ENCODE peak calls at places on chromosomes 2 and 18, in ten cellular contexts. K is endodermal cell, Y is transverse colon, X is HL-60, V is endothelial cell, S is cardiac muscle cell, D is stomach, B is neural progenitor cell, A is RWPE2, Z is HFF-Myc. N is an unnamed sample.

GRCh38 chr2:121147766-121148165 is 137.2 kb downstream of the TFCP2L1 start:
- DNase-seq in V (no peak), A (no peak), Z (no peak), B (no peak), X (no peak), D (no peak), K (no peak), S (no peak), Y (no peak), N (no peak)

GRCh38 chr2:153967248-153967973 is 95.7 kb downstream of the GALNT13 start:
- DNase-seq in V (no peak), S (no peak), K (no peak), D (no peak), A (no peak), Y (no peak), X (no peak), Z (no peak), B (peak), N (no peak)

GRCh38 chr2:106581755-106582430 is 94.7 kb downstream of the CD8B2 start:
- DNase-seq in K (peak), Y (peak), B (peak), A (no peak), V (peak), Z (peak), S (peak), X (no peak), D (peak), N (no peak)

GRCh38 chr2:111160758-111161157 is 40.0 kb downstream of the BCL2L11 start:
- DNase-seq in X (no peak), V (no peak), D (no peak), A (no peak), B (no peak), K (peak), Y (no peak), Z (no peak), S (peak), N (no peak)

GRCh38 chr2:145136702-145137101 is 616.8 kb upstream of the ZEB2 start:
- DNase-seq in Y (no peak), D (no peak), S (no peak), K (no peak), B (no peak), Z (no peak), X (no peak), V (no peak), A (no peak), N (no peak)

GRCh38 chr2:208072250-208072892 is 47.0 kb upstream of the PLEKHM3 start:
- DNase-seq in Y (peak), X (no peak), B (peak), V (peak), Z (peak), K (peak), D (peak), A (no peak), S (peak), N (no peak)

GRCh38 chr2:45643095-45643494 is 8.4 kb upstream of the PRKCE start:
- DNase-seq in D (no peak), K (peak), Y (no peak), X (no peak), A (no peak), B (peak), S (no peak), V (no peak), Z (no peak), N (no peak)

GRCh38 chr2:112181571-112182290 is 43.5 kb downstream of the FBLN7 start:
- DNase-seq in S (no peak), B (no peak), D (no peak), Z (no peak), K (peak), Y (no peak), V (peak), A (no peak), X (no peak), N (no peak)

GRCh38 chr2:26568076-26568890 is 72.9 kb downstream of the CIB4 start:
- DNase-seq in V (no peak), B (no peak), Y (no peak), S (no peak), D (no peak), X (no peak), K (peak), A (peak), Z (no peak), N (peak)

GRCh38 chr2:54946220-54946568 is 104.1 kb downstream of the RTN4 start:
- DNase-seq in B (no peak), Y (no peak), V (no peak), Z (no peak), K (no peak), A (no peak), S (no peak), X (no peak), D (no peak), N (no peak)

GRCh38 chr2:101508636-101509035 is 33.7 kb upstream of the RFX8 start:
- DNase-seq in K (no peak), Z (no peak), B (no peak), S (peak), V (no peak), X (no peak), A (no peak), Y (no peak), D (no peak), N (no peak)

GRCh38 chr2:112634153-112634873 is 11.4 kb upstream of the SLC20A1 start:
- DNase-seq in D (no peak), S (no peak), B (no peak), K (no peak), Y (peak), X (no peak), Z (no peak), A (no peak), V (no peak), N (peak)

GRCh38 chr2:127576433-127577207 is 41.1 kb downstream of the MYO7B start:
- DNase-seq in Z (no peak), X (no peak), D (peak), A (no peak), K (peak), B (no peak), S (peak), V (no peak), Y (no peak), N (peak)

GRCh38 chr2:189763908-189764661 is 1.5 kb upstream of the OSGEPL1 start:
- DNase-seq in X (no peak), D (no peak), B (no peak), Z (no peak), S (peak), K (no peak), Y (no peak), A (no peak), V (no peak), N (no peak)

GRCh38 chr2:160061533-160062282 is 707 bp downstream of the PLA2R1 start:
- DNase-seq in K (no peak), V (no peak), B (no peak), D (no peak), A (no peak), Y (no peak), X (no peak), S (peak), Z (no peak), N (peak)

GRCh38 chr2:96549967-96550786 is 13.6 kb downstream of the ARID5A start:
- DNase-seq in S (no peak), D (peak), X (no peak), A (no peak), V (peak), Z (no peak), B (peak), K (peak), Y (no peak), N (peak)

GRCh38 chr2:86490245-86490644 is 49.1 kb downstream of the KDM3A start:
- DNase-seq in Y (no peak), B (no peak), X (no peak), K (no peak), V (no peak), S (no peak), Z (no peak), D (no peak), A (no peak), N (no peak)

GRCh38 chr2:9675369-9676351 is 44.9 kb upstream of the YWHAQ start:
- DNase-seq in V (no peak), S (peak), A (no peak), Y (no peak), Z (peak), D (no peak), X (no peak), K (peak), B (peak), N (no peak)

GRCh38 chr18:4254840-4255239 is 200.3 kb downstream of the DLGAP1 start:
- DNase-seq in X (no peak), Y (no peak), B (peak), Z (no peak), V (no peak), K (no peak), S (no peak), A (no peak), D (no peak), N (no peak)

GRCh38 chr18:49625021-49625691 is 63.3 kb downstream of the LIPG start:
- DNase-seq in A (no peak), X (no peak), D (no peak), Z (no peak), K (peak), V (no peak), S (no peak), Y (no peak), B (no peak), N (no peak)

GRCh38 chr18:6741290-6741689 is 11.8 kb downstream of the ARHGAP28 start:
- DNase-seq in Z (peak), A (no peak), D (no peak), X (no peak), B (no peak), Y (no peak), S (peak), K (no peak), V (no peak), N (no peak)

GRCh38 chr18:33923980-33924379 is 300.7 kb downstream of the NOL4 start:
- DNase-seq in Z (no peak), V (no peak), D (no peak), S (no peak), X (no peak), B (no peak), A (no peak), Y (no peak), K (no peak), N (no peak)

GRCh38 chr2:85971369-85971768 is 82.6 kb upstream of the ST3GAL5 start:
- DNase-seq in B (no peak), X (no peak), D (no peak), V (no peak), Y (no peak), K (no peak), S (peak), Z (no peak), A (no peak), N (no peak)

GRCh38 chr2:155517362-155517761 is 815.2 kb downstream of the NR4A2 start:
- DNase-seq in Y (no peak), K (no peak), Z (no peak), A (no peak), B (no peak), D (no peak), V (no peak), X (no peak), S (no peak), N (no peak)

GRCh38 chr2:135820003-135820618 is 16.9 kb downstream of the LCT start:
- DNase-seq in Y (no peak), Z (no peak), S (peak), D (no peak), B (no peak), A (no peak), K (no peak), V (no peak), X (no peak), N (no peak)

GRCh38 chr2:174535083-174535482 is 48.3 kb upstream of the GPR155 start:
- DNase-seq in D (no peak), V (no peak), A (no peak), Z (no peak), S (no peak), B (no peak), Y (no peak), K (no peak), X (no peak), N (no peak)

GRCh38 chr2:183348492-183348891 is 224.2 kb downstream of the NUP35 start:
- DNase-seq in Y (no peak), S (no peak), D (no peak), X (no peak), B (no peak), A (no peak), Z (no peak), K (no peak), V (no peak), N (no peak)

GRCh38 chr18:657311-657997 is at the start of gene TYMS:
- DNase-seq in A (peak), S (peak), B (peak), V (peak), Y (peak), Z (peak), K (peak), D (peak), X (peak), N (no peak)

GRCh38 chr18:11963991-11964484 is 17.3 kb upstream of the IMPA2 start:
- DNase-seq in V (no peak), B (peak), K (peak), D (no peak), Y (no peak), X (no peak), Z (no peak), S (peak), A (no peak), N (no peak)

GRCh38 chr2:157055660-157056199 is 201.8 kb upstream of the GALNT5 start:
- DNase-seq in D (no peak), Y (no peak), K (no peak), X (no peak), A (no peak), S (peak), Z (peak), B (no peak), V (no peak), N (no peak)

GRCh38 chr2:16019617-16020351 is 79.4 kb downstream of the MYCN start:
- DNase-seq in K (no peak), D (no peak), B (no peak), A (no peak), X (no peak), V (no peak), S (no peak), Y (no peak), Z (no peak), N (no peak)

GRCh38 chr2:16020389-16021008 is 80.1 kb downstream of the MYCN start:
- DNase-seq in Z (no peak), X (no peak), V (no peak), K (no peak), B (no peak), A (no peak), D (no peak), S (no peak), Y (no peak), N (no peak)

GRCh38 chr2:16023663-16024360 is 83.5 kb downstream of the MYCN start:
- DNase-seq in Y (no peak), Z (no peak), S (no peak), K (no peak), D (no peak), B (no peak), A (no peak), X (no peak), V (no peak), N (no peak)

GRCh38 chr2:16022548-16023240 is 82.3 kb downstream of the MYCN start:
- DNase-seq in S (no peak), K (no peak), D (no peak), B (no peak), A (no peak), X (no peak), Z (no peak), V (no peak), Y (no peak), N (no peak)

GRCh38 chr2:16021611-16022363 is 81.4 kb downstream of the MYCN start:
- DNase-seq in K (no peak), S (no peak), Y (no peak), Z (no peak), X (no peak), B (no peak), V (no peak), D (no peak), A (no peak), N (no peak)
- TF ChIP-seq CTCF in K (no peak), S (no peak), Y (no peak), Z (no peak), X (no peak), B (no peak), V (no peak), D (no peak), A (no peak), N (no peak)

GRCh38 chr2:60556441-60556997 is 3.1 kb upstream of the BCL11A start:
- DNase-seq in D (no peak), B (peak), Z (no peak), S (no peak), V (no peak), X (no peak), A (no peak), Y (peak), K (peak), N (no peak)

GRCh38 chr2:60554649-60555065 is 1.2 kb upstream of the BCL11A start:
- DNase-seq in S (no peak), Z (no peak), A (no peak), V (peak), B (peak), Y (peak), K (peak), D (no peak), X (no peak), N (no peak)

GRCh38 chr2:60555794-60556161 is 2.3 kb upstream of the BCL11A start:
- DNase-seq in Z (no peak), Y (no peak), X (no peak), B (peak), S (no peak), D (no peak), K (peak), A (no peak), V (no peak), N (no peak)

GRCh38 chr2:60553992-60554648 is 666 bp upstream of the BCL11A start:
- DNase-seq in B (peak), Z (no peak), A (no peak), X (no peak), Y (peak), V (peak), K (peak), S (peak), D (no peak), N (no peak)

GRCh38 chr2:60555066-60555793 is 1.8 kb upstream of the BCL11A start:
- DNase-seq in S (peak), Z (no peak), V (peak), B (peak), A (peak), X (peak), K (peak), D (peak), Y (peak), N (no peak)
- TF ChIP-seq CTCF in S (peak), Z (peak), V (no peak), B (peak), A (peak), X (no peak), K (peak), D (no peak), Y (peak), N (peak)

GRCh38 chr2:199940373-199940772 is 14.9 kb downstream of the TYW5 start:
- DNase-seq in Y (no peak), B (peak), S (peak), K (no peak), X (peak), V (no peak), A (no peak), Z (no peak), D (no peak), N (no peak)
- TF ChIP-seq CTCF in Y (peak), B (peak), S (peak), K (peak), X (no peak), V (peak), A (peak), Z (no peak), D (no peak), N (peak)

GRCh38 chr2:109662889-109663288 is 48.7 kb downstream of the SOWAHC start:
- DNase-seq in A (no peak), B (no peak), V (no peak), K (no peak), S (no peak), Z (no peak), X (no peak), Y (no peak), D (no peak), N (no peak)
- TF ChIP-seq CTCF in A (peak), B (no peak), V (no peak), K (peak), S (no peak), Z (peak), X (no peak), Y (no peak), D (no peak), N (peak)

DNA sequence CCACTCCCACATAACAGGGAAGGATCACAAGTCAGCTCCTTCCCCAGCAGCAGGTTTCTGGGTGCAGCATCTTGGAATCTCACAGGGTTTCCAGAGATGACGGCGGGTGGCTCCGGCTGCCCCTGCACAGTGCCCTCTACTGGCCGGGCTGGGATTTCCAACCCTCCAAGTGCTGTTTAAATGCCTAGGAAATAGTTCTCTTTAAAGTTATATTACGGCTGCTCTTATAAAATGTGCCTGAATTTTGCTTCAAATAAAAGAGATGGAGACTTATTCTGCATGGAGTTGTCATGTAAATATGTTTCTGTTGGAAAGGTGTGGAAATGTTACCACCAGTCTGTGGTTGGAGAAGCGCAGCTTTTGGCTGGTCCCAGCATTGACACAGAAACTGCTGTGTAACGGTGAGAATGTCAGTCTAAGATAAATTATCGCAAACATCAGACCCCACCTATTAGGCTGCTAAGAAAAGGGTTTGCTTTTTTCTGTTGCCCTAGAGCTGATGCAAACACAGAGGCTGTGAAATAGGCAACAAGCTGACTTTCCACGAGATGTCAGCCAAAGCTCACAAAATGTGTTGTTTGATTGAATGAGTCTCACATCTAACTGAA is 3.3 kb upstream of the HJURP start:
- DNase-seq in Y (peak), S (peak), K (peak), A (no peak), B (peak), X (no peak), V (peak), Z (no peak), D (peak), N (no peak)
- TF ChIP-seq CTCF in Y (peak), S (peak), K (peak), A (peak), B (peak), X (peak), V (peak), Z (peak), D (no peak), N (peak)

N was measured in chondrocyte.